ENCODE peak calls at places on chromosomes 6 and 20, in seven cellular contexts. Z is K562, J is PC-3, E is neural progenitor cell, G is MM.1S, F is HCT116, T is Karpas-422. H is an unnamed sample. For H3K9me3 and H3K79me2, the result is how much of the 10 kb centered on the place peaks cover.

GRCh38 chr6:168370310-168370991 is 50.9 kb upstream of the DACT2 start:
- DNase-seq in Z (peak), J (peak), E (peak), G (peak), F (peak), T (peak), H (peak)

GRCh38 chr6:52243282-52243893 is 912 bp downstream of the IL17F start:
- DNase-seq in Z (no peak), J (peak), E (no peak), G (no peak), F (no peak), T (no peak), H (no peak)

GRCh38 chr20:35523298-35523888 is 6.1 kb downstream of the C20orf173 start:
- DNase-seq in Z (peak), J (peak), E (peak), G (no peak), F (no peak), T (peak), H (peak)

GRCh38 chr6:133892444-133893323 is 3.8 kb downstream of the TCF21 start:
- DNase-seq in Z (no peak), J (no peak), E (peak), G (no peak), F (no peak), T (no peak), H (no peak)

GRCh38 chr6:36800223-36801095 is 38.8 kb downstream of the CPNE5 start:
- DNase-seq in Z (no peak), J (no peak), E (no peak), G (no peak), F (no peak), T (peak), H (no peak)

GRCh38 chr6:16769986-16770376 is 8.7 kb upstream of the ATXN1 start:
- DNase-seq in Z (no peak), J (peak), E (no peak), G (no peak), F (no peak), T (no peak), H (no peak)

GRCh38 chr20:17470521-17470920 is 60.7 kb downstream of the BFSP1 start:
- DNase-seq in Z (no peak), J (no peak), E (no peak), G (no peak), F (no peak), T (no peak), H (no peak)

GRCh38 chr20:32823078-32823477 is 3.3 kb downstream of the MAPRE1 start:
- DNase-seq in Z (no peak), J (peak), E (peak), G (no peak), F (no peak), T (no peak), H (no peak)

GRCh38 chr20:10565191-10565921 is 108.4 kb downstream of the JAG1 start:
- DNase-seq in Z (no peak), J (peak), E (no peak), G (no peak), F (no peak), T (no peak), H (no peak)

DNA sequence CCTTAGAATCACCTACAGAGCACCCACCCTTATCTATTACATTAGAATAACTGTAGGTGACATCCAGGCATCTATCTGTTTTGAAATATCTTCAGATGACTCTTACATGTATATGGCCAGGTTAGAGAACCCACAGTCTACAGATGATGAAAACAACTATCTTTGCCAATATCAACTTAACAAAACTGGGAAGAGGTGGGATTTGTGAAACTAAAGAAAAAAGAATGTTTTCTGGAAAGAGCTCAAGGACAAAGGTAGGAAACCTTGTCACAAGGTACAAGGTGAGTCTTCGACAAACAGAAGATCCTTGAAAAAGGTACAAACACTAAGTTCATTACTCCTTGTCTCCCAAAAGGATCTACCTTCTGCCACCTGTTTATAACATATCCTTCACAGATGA is 47.0 kb upstream of the DST start:
- DNase-seq in Z (no peak), J (no peak), E (no peak), G (no peak), F (no peak), T (no peak), H (no peak)
- H3K9ac ChIP-seq in Z (no peak), J (no peak), E (no peak), G (peak), F (no peak), T (no peak), H (no peak)

DNA sequence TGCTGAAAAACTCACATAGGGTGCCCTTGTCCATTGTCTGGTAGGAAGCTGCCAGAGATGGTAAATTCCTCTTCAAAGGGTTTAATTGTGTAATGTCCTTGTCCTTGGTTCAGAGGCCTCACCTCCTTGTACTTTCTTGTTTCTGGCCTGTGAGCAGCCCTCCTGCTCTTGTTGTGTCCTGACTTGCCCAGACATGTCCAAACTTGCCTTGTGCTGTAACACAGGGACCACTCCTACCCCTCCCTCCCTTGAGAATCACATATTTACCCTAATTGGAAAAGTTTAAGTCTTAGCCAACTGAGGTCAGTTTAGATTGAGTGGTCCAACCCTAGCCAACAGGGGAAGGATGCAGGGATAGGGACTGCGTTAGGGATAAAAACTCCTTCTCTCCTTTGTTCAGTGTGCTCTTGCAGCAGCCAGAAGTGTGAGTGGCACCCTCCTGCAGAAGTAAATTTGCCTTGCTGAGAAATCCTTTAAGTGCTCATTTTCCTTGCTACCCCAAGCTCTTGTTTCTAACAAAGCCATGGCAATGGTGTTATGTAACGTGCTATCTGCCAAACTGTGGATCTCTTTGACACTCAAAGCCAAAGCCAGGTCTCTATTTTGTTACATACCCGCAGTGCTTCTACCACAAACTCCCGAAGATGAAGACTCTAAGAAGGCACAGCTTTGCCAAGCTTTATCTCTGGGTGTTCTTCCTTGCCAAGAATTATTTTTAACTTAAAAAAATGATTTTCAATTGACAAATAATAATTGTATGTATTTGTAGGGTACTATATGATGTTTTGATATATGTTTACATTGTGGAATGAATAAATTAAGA is 414.5 kb downstream of the ESR1 start:
- DNase-seq in Z (no peak), J (no peak), E (peak), G (no peak), F (no peak), T (no peak), H (no peak)
- H3K9me3 ChIP-seq in Z (under half), J (under half), E (under half), G (under half), F (under half), T (under half), H (under half)

GRCh38 chr6:150647051-150647450 is 47.4 kb downstream of the PLEKHG1 start:
- DNase-seq in Z (no peak), J (no peak), E (no peak), G (no peak), F (no peak), T (no peak), H (no peak)
- H3K79me2 ChIP-seq in Z (under half), J (under half), E (under half), G (under half), F (under half), T (half or more), H (under half)

GRCh38 chr6:12342664-12343063 is 52.5 kb downstream of the EDN1 start:
- DNase-seq in Z (no peak), J (peak), E (peak), G (no peak), F (no peak), T (no peak), H (no peak)
- H3K9ac ChIP-seq in Z (no peak), J (peak), E (no peak), G (no peak), F (no peak), T (no peak), H (no peak)

DNA sequence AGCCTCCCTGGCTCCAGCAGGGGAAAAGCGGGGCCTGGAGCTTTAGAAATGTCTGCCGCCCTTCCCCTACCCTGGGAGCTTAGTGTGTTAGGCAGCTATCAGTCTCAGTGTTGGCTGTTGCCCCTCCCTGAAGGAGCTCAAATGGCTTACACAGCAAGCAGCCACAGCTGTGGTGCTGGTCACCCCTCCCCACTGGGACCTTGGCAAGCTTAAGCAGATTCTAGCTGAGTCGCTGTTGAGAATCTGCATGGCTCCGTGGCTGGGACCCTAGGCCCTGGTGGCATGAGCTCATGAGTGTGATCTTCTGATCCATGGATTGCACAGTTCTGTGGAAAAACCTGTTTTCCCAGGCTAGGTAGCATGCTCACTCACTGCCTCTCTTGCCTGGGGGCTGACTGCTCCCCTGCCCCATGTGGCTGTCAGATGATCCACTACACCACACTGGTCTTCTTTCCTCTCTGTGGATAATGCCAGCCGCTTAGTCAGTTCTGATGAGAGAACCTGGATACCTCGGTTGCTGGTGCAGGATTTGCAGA is 714.0 kb downstream of the MAFB start:
- DNase-seq in Z (no peak), J (no peak), E (no peak), G (no peak), F (no peak), T (no peak), H (no peak)
- H3K9me3 ChIP-seq in Z (under half), J (under half), E (under half), G (under half), F (under half), T (under half), H (under half)

GRCh38 chr6:87572860-87573259 is 16.9 kb downstream of the RARS2 start:
- DNase-seq in Z (no peak), J (no peak), E (no peak), G (peak), F (no peak), T (no peak), H (no peak)
- H3K79me2 ChIP-seq in Z (half or more), J (half or more), E (half or more), G (half or more), F (half or more), T (half or more), H (half or more)

GRCh38 chr6:15629487-15629886 is 33.3 kb downstream of the DTNBP1 start:
- DNase-seq in Z (no peak), J (no peak), E (no peak), G (no peak), F (no peak), T (no peak), H (no peak)
- H3K9ac ChIP-seq in Z (no peak), J (no peak), E (no peak), G (no peak), F (no peak), T (no peak), H (no peak)